ENCODE peak calls at places on chromosome 14, in five cellular contexts. O, G, J, W and A are unnamed samples.

GRCh38 chr14:98786456-98786855 is 485.5 kb downstream of the BCL11B start:
- DNase-seq in O (no peak), G (no peak), J (no peak), W (no peak), A (no peak)

GRCh38 chr14:104040539-104040938 is 45.0 kb upstream of the ASPG start:
- DNase-seq in O (no peak), G (no peak), J (no peak), W (no peak), A (no peak)

GRCh38 chr14:97077253-97077653 is 280.1 kb downstream of the VRK1 start:
- DNase-seq in O (peak; percentile 3), G (no peak), J (peak; percentile 18), W (no peak), A (no peak)

GRCh38 chr14:96502621-96503251 is 554 bp downstream of the PAPOLA start:
- DNase-seq in O (peak; percentile 35), G (peak; percentile 56), J (peak; percentile 30), W (no peak), A (no peak)

GRCh38 chr14:81613341-81614045 is 79.8 kb upstream of the SEL1L start:
- DNase-seq in O (no peak), G (no peak), J (no peak), W (no peak), A (no peak)

GRCh38 chr14:93148979-93149378 is 33.3 kb upstream of the ITPK1 start:
- DNase-seq in O (no peak), G (no peak), J (no peak), W (no peak), A (no peak)

GRCh38 chr14:91613459-91614145 is 103.5 kb upstream of the PPP4R3A start:
- DNase-seq in O (no peak), G (no peak), J (no peak), W (no peak), A (no peak)

GRCh38 chr14:54447231-54447692 is 6.1 kb upstream of the CNIH1 start:
- DNase-seq in O (peak; percentile 92), G (no peak), J (no peak), W (no peak), A (no peak)

GRCh38 chr14:104993306-104993705 is 7.7 kb downstream of the CLBA1 start:
- DNase-seq in O (no peak), G (no peak), J (no peak), W (no peak), A (no peak)

GRCh38 chr14:92703516-92703915 is 44.9 kb downstream of the LGMN start:
- DNase-seq in O (no peak), G (no peak), J (no peak), W (no peak), A (no peak)

GRCh38 chr14:30427401-30427800 is 131.6 kb upstream of the G2E3 start:
- DNase-seq in O (no peak), G (no peak), J (no peak), W (no peak), A (no peak)

GRCh38 chr14:102203382-102203781 is 63.7 kb downstream of the WDR20 start:
- DNase-seq in O (no peak), G (no peak), J (no peak), W (no peak), A (no peak)

GRCh38 chr14:69363055-69363454 is 35.0 kb downstream of the ERH start:
- DNase-seq in O (peak; percentile 34), G (peak; percentile 63), J (no peak), W (no peak), A (no peak)

GRCh38 chr14:31881531-31882310 is 195.4 kb upstream of the ARHGAP5 start:
- DNase-seq in O (peak; percentile 27), G (no peak), J (no peak), W (no peak), A (no peak)

GRCh38 chr14:95696741-95697140 is 10.5 kb downstream of the TCL1B start:
- DNase-seq in O (no peak), G (no peak), J (no peak), W (no peak), A (no peak)

GRCh38 chr14:90641111-90642010 is 174.9 kb downstream of the TTC7B start:
- DNase-seq in O (no peak), G (no peak), J (no peak), W (no peak), A (no peak)

GRCh38 chr14:92387610-92388009 is 64.6 kb downstream of the SLC24A4 start:
- DNase-seq in O (no peak), G (no peak), J (no peak), W (no peak), A (no peak)

GRCh38 chr14:95211721-95212504 is 54.6 kb upstream of the DICER1 start:
- DNase-seq in O (no peak), G (no peak), J (no peak), W (no peak), A (no peak)

GRCh38 chr14:99602054-99602787 is 1.8 kb downstream of the CCDC85C start:
- DNase-seq in O (no peak), G (no peak), J (no peak), W (no peak), A (no peak)

GRCh38 chr14:55734731-55735130 is 154.7 kb downstream of the KTN1 start:
- DNase-seq in O (no peak), G (no peak), J (no peak), W (no peak), A (no peak)

GRCh38 chr14:89420502-89420901 is 3.5 kb upstream of the FOXN3 start:
- DNase-seq in O (no peak), G (no peak), J (no peak), W (no peak), A (no peak)

GRCh38 chr14:100416921-100417451 is 93.8 kb downstream of the SLC25A47 start:
- DNase-seq in O (peak; percentile 29), G (no peak), J (no peak), W (no peak), A (no peak)

GRCh38 chr14:104436741-104437701 is 142.5 kb upstream of the C14orf180 start:
- DNase-seq in O (no peak), G (peak; percentile 10), J (no peak), W (no peak), A (no peak)

GRCh38 chr14:66944872-66945271 is 244.4 kb upstream of the GARIN2 start:
- DNase-seq in O (peak; percentile 54), G (no peak), J (no peak), W (no peak), A (no peak)

GRCh38 chr14:54642950-54643695 is 76.2 kb downstream of the SAMD4A start:
- DNase-seq in O (peak; percentile 68), G (no peak), J (no peak), W (no peak), A (no peak)

GRCh38 chr14:59332727-59333126 is 132.5 kb downstream of the GPR135 start:
- DNase-seq in O (peak; percentile 92), G (no peak), J (no peak), W (no peak), A (no peak)

GRCh38 chr14:67773844-67774377 is 42.5 kb downstream of the ZFYVE26 start:
- DNase-seq in O (no peak), G (no peak), J (no peak), W (no peak), A (no peak)

GRCh38 chr14:78405071-78405856 is 235.1 kb downstream of the NRXN3 start:
- DNase-seq in O (no peak), G (no peak), J (no peak), W (no peak), A (no peak)

GRCh38 chr14:90740946-90741681 is 75.1 kb downstream of the TTC7B start:
- DNase-seq in O (no peak), G (no peak), J (no peak), W (no peak), A (no peak)

GRCh38 chr14:24308342-24309124 is 756 bp upstream of the CIDEB start:
- DNase-seq in O (no peak), G (no peak), J (no peak), W (no peak), A (no peak)

GRCh38 chr14:22390824-22391461 is 198.1 kb downstream of the DAD1 start:
- DNase-seq in O (no peak), G (no peak), J (no peak), W (no peak), A (no peak)

GRCh38 chr14:57982802-57983201 is 116.9 kb upstream of the SLC35F4 start:
- DNase-seq in O (peak; percentile 1), G (peak; percentile 22), J (no peak), W (no peak), A (no peak)

GRCh38 chr14:19878029-19878642 is 3.2 kb downstream of the OR4K2 start:
- DNase-seq in O (peak; percentile 20), G (no peak), J (no peak), W (no peak), A (no peak)
- TF ChIP-seq CTCF in O (peak; percentile 55), G (peak; percentile 77), J (peak; percentile 38), W (peak; percentile 69), A (peak; percentile 53)

GRCh38 chr14:50887476-50887875 is 15.6 kb downstream of the ABHD12B start:
- DNase-seq in O (no peak), G (no peak), J (no peak), W (no peak), A (no peak)

GRCh38 chr14:50882932-50883826 is 11.3 kb downstream of the ABHD12B start:
- DNase-seq in O (no peak), G (no peak), J (no peak), W (no peak), A (no peak)

GRCh38 chr14:50883827-50884197 is 12.0 kb downstream of the ABHD12B start:
- DNase-seq in O (no peak), G (no peak), J (no peak), W (no peak), A (no peak)
- TF ChIP-seq CTCF in O (no peak), G (no peak), J (no peak), W (no peak), A (no peak)

DNA sequence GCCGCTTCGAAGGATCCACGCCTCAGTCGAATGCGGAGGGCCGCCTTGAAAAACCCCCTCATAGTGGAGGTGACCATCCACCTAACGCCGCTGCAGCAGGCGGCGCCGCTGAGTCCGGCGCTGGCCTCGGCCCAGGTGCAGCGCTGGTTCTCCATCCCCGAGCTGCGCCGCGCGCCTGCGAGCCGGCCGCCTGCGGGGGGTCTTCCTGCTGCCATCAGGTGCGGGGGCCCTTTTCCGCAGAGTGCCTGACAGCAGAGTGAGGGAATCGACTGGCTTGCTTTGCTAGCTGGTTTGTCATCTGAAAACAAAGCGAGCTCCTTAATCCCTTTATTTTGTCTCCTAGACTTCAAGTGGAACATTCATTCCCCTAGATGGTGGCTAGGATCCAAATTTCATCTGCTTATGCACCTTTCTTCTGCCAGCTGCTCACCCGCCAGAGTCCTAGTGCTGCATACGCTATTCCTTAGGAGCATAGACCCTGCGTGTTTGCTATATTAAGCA is 10.4 kb upstream of the DNAL1 start:
- DNase-seq in O (peak; percentile 18), G (peak; percentile 92), J (peak; percentile 7), W (no peak), A (peak; percentile 48)
- TF ChIP-seq CTCF in O (peak; percentile 22), G (no peak), J (peak; percentile 47), W (no peak), A (peak; percentile 48)

GRCh38 chr14:41609704-41610183 is 3.1 kb downstream of the LRFN5 start:
- DNase-seq in O (peak; percentile 79), G (peak; percentile 81), J (no peak), W (no peak), A (peak; percentile 37)

DNA sequence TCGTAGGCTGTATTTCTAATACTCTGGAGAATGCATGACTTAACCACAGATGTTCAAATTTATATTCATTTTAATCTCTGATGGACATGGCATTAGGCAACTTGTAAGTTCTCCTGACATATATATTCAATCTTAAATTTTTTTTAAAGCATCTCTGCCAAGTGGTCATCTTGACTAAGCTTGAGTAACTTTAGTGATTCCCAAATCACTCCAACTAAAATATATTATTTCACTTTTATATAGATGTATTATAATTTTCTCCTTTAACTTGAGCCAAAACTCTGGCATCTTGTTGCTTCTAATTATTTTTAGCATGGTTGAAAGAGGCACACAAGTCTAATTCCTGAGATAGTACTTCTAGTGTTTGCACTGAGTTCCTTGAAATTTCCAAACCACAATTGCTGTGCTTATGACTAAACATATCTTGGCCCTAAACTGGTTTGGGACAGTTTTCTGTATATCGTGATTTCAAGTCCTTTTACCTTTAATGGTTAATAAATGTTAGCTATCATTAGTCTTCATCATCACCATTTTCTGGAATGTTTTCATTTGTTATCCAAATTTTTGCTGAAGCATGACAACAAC is 8.4 kb downstream of the LRFN5 start:
- DNase-seq in O (no peak), G (no peak), J (no peak), W (no peak), A (no peak)
- TF ChIP-seq CTCF in O (no peak), G (no peak), J (no peak), W (no peak), A (no peak)